ENCODE peak calls at places on chromosomes 1 and 21, in seven cellular contexts. I is brain microvascular endothelial cell; F is NCI-H2081; S is spleen; D is stimulated activated CD8-positive, alpha-beta memory T cell treated with anti-CD3 and anti-CD28 coated beads, Interleukin-15, amount 100 ng/mL, for 4 hours; A is epithelial cell of esophagus; C is HFFc6. N is an unnamed sample.

GRCh38 chr1:192529811-192530210 is 45.8 kb upstream of the RGS1 start:
- DNase-seq in C (no peak), F (no peak), S (no peak), A (no peak), D (no peak), I (no peak), N (no peak)

GRCh38 chr1:212608956-212609700 is 567 bp downstream of the ATF3 start:
- DNase-seq in D (no peak), A (no peak), I (no peak), F (peak), C (peak), S (peak), N (peak)

GRCh38 chr1:31736675-31737074 is 27.5 kb downstream of the ADGRB2 start:
- DNase-seq in D (peak), S (no peak), A (peak), F (no peak), I (no peak), C (no peak), N (no peak)

GRCh38 chr1:172837816-172838680 is 179.1 kb downstream of the FASLG start:
- DNase-seq in F (no peak), I (no peak), D (no peak), A (peak), S (no peak), C (peak), N (peak)

GRCh38 chr1:151583796-151584195 is 28.1 kb upstream of the SNX27 start:
- DNase-seq in D (no peak), I (no peak), C (no peak), S (no peak), A (peak), F (no peak), N (no peak)

GRCh38 chr1:203992440-203992839 is 80.5 kb upstream of the SOX13 start:
- DNase-seq in S (no peak), C (no peak), I (no peak), F (no peak), A (no peak), D (no peak), N (no peak)

GRCh38 chr1:77831976-77832695 is 52.7 kb downstream of the MIGA1 start:
- DNase-seq in D (no peak), A (no peak), C (peak), S (no peak), I (peak), F (no peak), N (peak)

GRCh38 chr21:36068748-36069398 is 951 bp upstream of the CBR1 start:
- DNase-seq in A (no peak), I (no peak), S (no peak), F (no peak), C (no peak), D (no peak), N (no peak)